ENCODE peak calls at places on chromosomes 2 and 18, in five cellular contexts. Q is lower lobe of right lung, T is IMR-90, R is EL, P is fibroblast of lung. H is an unnamed sample.

GRCh38 chr2:66544258-66544657 is 109.3 kb downstream of the MEIS1 start:
- DNase-seq in T (no peak), R (no peak), Q (no peak), P (no peak), H (no peak)

GRCh38 chr18:7576685-7577084 is 9.6 kb downstream of the PTPRM start:
- DNase-seq in P (peak), R (peak), T (peak), Q (no peak), H (peak)

GRCh38 chr2:152445791-152446201 is 110.8 kb downstream of the FMNL2 start:
- DNase-seq in T (peak), P (peak), R (peak), Q (no peak), H (peak)

GRCh38 chr2:85265304-85265703 is 62.5 kb downstream of the TGOLN2 start:
- DNase-seq in R (no peak), P (no peak), T (no peak), Q (no peak), H (no peak)

GRCh38 chr2:133561045-133561852 is 7.0 kb downstream of the NCKAP5 start:
- DNase-seq in R (peak), T (peak), Q (no peak), P (peak), H (peak)

GRCh38 chr18:55256568-55257289 is 297.5 kb upstream of the CCDC68 start:
- DNase-seq in R (peak), Q (no peak), P (peak), T (no peak), H (no peak)

GRCh38 chr2:127722807-127723206 is 21.5 kb downstream of the SFT2D3 start:
- DNase-seq in T (no peak), P (no peak), R (no peak), Q (no peak), H (no peak)

GRCh38 chr18:71799016-71799673 is 745.0 kb downstream of the CBLN2 start:
- DNase-seq in Q (no peak), T (peak), R (no peak), P (peak), H (peak)

GRCh38 chr18:55275042-55275897 is 312.7 kb downstream of the TCF4 start:
- DNase-seq in T (peak), Q (no peak), P (peak), R (peak), H (peak)

GRCh38 chr2:127578411-127578810 is 42.9 kb downstream of the MYO7B start:
- DNase-seq in T (no peak), Q (no peak), R (no peak), P (no peak), H (no peak)

GRCh38 chr2:31256611-31257382 is 22.8 kb downstream of the EHD3 start:
- DNase-seq in R (no peak), Q (no peak), T (no peak), P (no peak), H (no peak)

GRCh38 chr2:18117592-18117991 is 239.1 kb downstream of the KCNS3 start:
- DNase-seq in R (peak), T (peak), P (peak), Q (peak), H (peak)

GRCh38 chr2:178333851-178334250 is 117.1 kb downstream of the PRKRA start:
- DNase-seq in P (no peak), R (no peak), T (no peak), Q (no peak), H (no peak)

GRCh38 chr2:19819097-19820065 is 82.4 kb downstream of the TTC32 start:
- DNase-seq in R (peak), Q (no peak), T (peak), P (peak), H (peak)

GRCh38 chr2:182824759-182825143 is 41.7 kb downstream of the FRZB start:
- DNase-seq in Q (no peak), T (no peak), P (peak), R (no peak), H (no peak)

GRCh38 chr18:77098554-77099174 is 33.9 kb downstream of the MBP start:
- DNase-seq in R (no peak), T (no peak), P (no peak), Q (no peak), H (peak)

GRCh38 chr18:68275616-68276015 is 439.3 kb downstream of the TMX3 start:
- DNase-seq in P (peak), R (peak), T (peak), Q (no peak), H (peak)

GRCh38 chr2:15829091-15829801 is 111.1 kb upstream of the MYCN start:
- DNase-seq in Q (no peak), R (no peak), T (no peak), P (no peak), H (no peak)

GRCh38 chr18:42437646-42438045 is 482.6 kb downstream of the PIK3C3 start:
- DNase-seq in P (peak), Q (no peak), T (no peak), R (no peak), H (peak)

GRCh38 chr2:10411557-10411956 is 36.6 kb downstream of the ODC1 start:
- DNase-seq in P (no peak), R (no peak), Q (no peak), T (no peak), H (no peak)

GRCh38 chr18:45764000-45764686 is 40.2 kb downstream of the SLC14A1 start:
- DNase-seq in P (no peak), T (peak), Q (no peak), R (peak), H (no peak)

GRCh38 chr18:28541276-28541930 is 364.5 kb upstream of the CDH2 start:
- DNase-seq in P (no peak), R (no peak), T (no peak), Q (no peak), H (peak)

GRCh38 chr2:217996345-217996744 is 6.5 kb downstream of the TNS1 start:
- DNase-seq in P (peak), R (peak), Q (no peak), T (peak), H (peak)

GRCh38 chr2:40666438-40666837 is 214.5 kb upstream of the SLC8A1 start:
- DNase-seq in P (peak), Q (no peak), T (no peak), R (peak), H (no peak)

GRCh38 chr2:151891566-151892194 is 63.5 kb upstream of the ARL5A start:
- DNase-seq in R (no peak), P (no peak), Q (no peak), T (no peak), H (no peak)

GRCh38 chr2:210174086-210174485 is 2.9 kb upstream of the KANSL1L start:
- DNase-seq in T (no peak), R (no peak), P (no peak), Q (no peak), H (no peak)

GRCh38 chr2:152573168-152573567 is 144.1 kb downstream of the PRPF40A start:
- DNase-seq in R (peak), T (peak), P (peak), Q (no peak), H (peak)

GRCh38 chr18:76441668-76442412 is 53.2 kb downstream of the ZNF516 start:
- DNase-seq in R (no peak), P (no peak), T (no peak), Q (no peak), H (no peak)

GRCh38 chr18:32730068-32730467 is 42.8 kb downstream of the KLHL14 start:
- DNase-seq in T (no peak), P (no peak), Q (no peak), R (no peak), H (no peak)

GRCh38 chr2:141508806-141509595 is 621.8 kb downstream of the LRP1B start:
- DNase-seq in R (no peak), Q (no peak), T (peak), P (no peak), H (no peak)

GRCh38 chr2:53903011-53903410 is 43.2 kb upstream of the GPR75 start:
- DNase-seq in Q (no peak), P (no peak), T (no peak), R (no peak), H (peak)

GRCh38 chr18:37430346-37431076 is 135.1 kb downstream of the CELF4 start:
- DNase-seq in T (no peak), R (no peak), Q (no peak), P (no peak), H (no peak)

GRCh38 chr18:70490008-70490933 is 201.4 kb downstream of the SOCS6 start:
- DNase-seq in Q (no peak), P (peak), T (peak), R (peak), H (peak)

GRCh38 chr2:25049422-25049821 is 7.5 kb downstream of the EFR3B start:
- DNase-seq in P (no peak), T (no peak), Q (no peak), R (no peak), H (no peak)

GRCh38 chr2:69437751-69438154 is 518 bp upstream of the NFU1 start:
- DNase-seq in P (no peak), T (no peak), R (no peak), Q (no peak), H (no peak)

GRCh38 chr2:187037310-187037709 is 188.3 kb upstream of the ZSWIM2 start:
- DNase-seq in R (peak), Q (no peak), P (peak), T (no peak), H (no peak)

GRCh38 chr2:238908960-238909951 is 61.4 kb downstream of the TWIST2 start:
- DNase-seq in R (no peak), Q (no peak), T (peak), P (peak), H (peak)

H was measured in choroid plexus epithelial cell.